ENCODE peak calls at places on chromosomes 16 and 17, in four cellular contexts. C is NCI-H1105 treated with DMSO at 0.1 percent for 48 hours, T is MCF 10A, A is dorsolateral prefrontal cortex. R is an unnamed sample.

GRCh38 chr17:64198711-64199110 is 64.3 kb downstream of the TEX2 start:
- DNase-seq in C (no peak), T (no peak), A (no peak), R (no peak)

GRCh38 chr17:81223758-81224122 is 975 bp upstream of the CEP131 start:
- DNase-seq in C (no peak), T (no peak), A (no peak), R (no peak)

GRCh38 chr17:66466933-66467367 is 164.5 kb downstream of the PRKCA start:
- DNase-seq in C (no peak), T (peak), A (no peak), R (no peak)

GRCh38 chr17:49822829-49823228 is 25.0 kb downstream of the TAC4 start:
- DNase-seq in C (no peak), T (no peak), A (no peak), R (no peak)

GRCh38 chr16:84040206-84040822 is 2.3 kb downstream of the SLC38A8 start:
- DNase-seq in C (no peak), T (no peak), A (no peak), R (no peak)

GRCh38 chr16:566475-567361 is at the start of gene NHLRC4:
- DNase-seq in C (no peak), T (no peak), A (no peak), R (peak)

GRCh38 chr16:69709456-69710084 is 16.8 kb downstream of the NQO1 start:
- DNase-seq in C (peak), T (peak), A (no peak), R (no peak)

GRCh38 chr17:45640141-45640850 is 143.8 kb upstream of the CRHR1 start:
- DNase-seq in C (no peak), T (peak), A (peak), R (peak)

GRCh38 chr17:29169806-29170591 is 10.2 kb downstream of the MYO18A start:
- DNase-seq in C (no peak), T (no peak), A (no peak), R (no peak)

GRCh38 chr16:29649560-29650494 is 13.2 kb upstream of the SPN start:
- DNase-seq in C (no peak), T (no peak), A (no peak), R (no peak)